ENCODE peak calls at places on chromosomes 12 and 14, in nine cellular contexts. O is Peyer's patch; A is hepatocyte; X is naive thymus-derived CD4-positive, alpha-beta T cell; B is esophagus squamous epithelium; F is HCT116; V is left ventricle myocardium inferior; N is mammary epithelial cell; H is spleen. U is an unnamed sample.

GRCh38 chr12:53324113-53324778 is 2.8 kb upstream of the AAAS start:
- DNase-seq in F (no peak), O (peak; percentile 83), H (peak; percentile 88), B (no peak), X (peak; percentile 66), V (peak; percentile 28), N (peak; percentile 14), A (no peak), U (peak; percentile 58)

GRCh38 chr12:50078281-50078680 is 6.9 kb upstream of the SMARCD1 start:
- DNase-seq in A (no peak), F (no peak), N (no peak), H (peak; percentile 60), V (no peak), B (no peak), X (no peak), O (no peak), U (peak; percentile 28)

GRCh38 chr12:117060236-117060926 is 38.8 kb downstream of the TESC start:
- DNase-seq in X (no peak), V (no peak), N (no peak), O (no peak), H (no peak), B (no peak), A (peak; percentile 54), F (no peak), U (no peak)

GRCh38 chr12:85466906-85467305 is 186.9 kb downstream of the ALX1 start:
- DNase-seq in A (no peak), N (peak; percentile 26), X (no peak), V (no peak), B (no peak), F (no peak), O (no peak), H (no peak), U (no peak)

GRCh38 chr14:23521785-23522640 is 29.6 kb downstream of the ZFHX2 start:
- DNase-seq in N (no peak), H (no peak), B (no peak), V (no peak), X (no peak), F (no peak), A (no peak), O (no peak), U (no peak)

GRCh38 chr12:63150255-63151060 is 543 bp downstream of the AVPR1A start:
- DNase-seq in V (peak; percentile 23), N (no peak), X (no peak), O (no peak), F (no peak), H (peak; percentile 74), B (no peak), A (peak; percentile 22), U (peak; percentile 41)

GRCh38 chr12:89162704-89163261 is 189.5 kb downstream of the DUSP6 start:
- DNase-seq in V (peak; percentile 31), X (no peak), A (peak; percentile 66), N (peak; percentile 100), B (peak; percentile 8), H (no peak), O (peak; percentile 72), F (peak; percentile 15), U (peak; percentile 70)

GRCh38 chr14:67853748-67854147 is 34.2 kb downstream of the RAD51B start:
- DNase-seq in N (no peak), V (no peak), H (no peak), B (no peak), F (no peak), X (no peak), A (no peak), O (no peak), U (no peak)

GRCh38 chr12:50825372-50825838 is 17.3 kb upstream of the TMPRSS12 start:
- DNase-seq in B (no peak), A (peak; percentile 79), N (peak; percentile 43), V (no peak), O (no peak), H (no peak), X (peak; percentile 45), F (peak; percentile 43), U (no peak)

GRCh38 chr14:100824946-100825690 is 800 bp upstream of the MEG3 start:
- DNase-seq in O (no peak), X (no peak), B (no peak), F (no peak), N (no peak), V (no peak), H (no peak), A (no peak), U (no peak)
- H3K4me1 ChIP-seq in O (no peaks in the 10 kb centered on the region), X (no peaks in the 10 kb centered on the region), B (peaks cover 30% of the 10 kb centered on the region), F (no peaks in the 10 kb centered on the region), N (no peaks in the 10 kb centered on the region), V (peaks cover 4% of the 10 kb centered on the region), H (peaks cover 25% of the 10 kb centered on the region), A (peaks cover 35% of the 10 kb centered on the region), U (no peaks in the 10 kb centered on the region)

GRCh38 chr14:77238996-77239395 is 32.0 kb downstream of the NGB start:
- DNase-seq in F (no peak), X (no peak), H (no peak), N (no peak), O (no peak), V (no peak), A (no peak), B (no peak), U (no peak)
- H3K4me1 ChIP-seq in F (no peaks in the 10 kb centered on the region), X (no peaks in the 10 kb centered on the region), H (peaks cover 18% of the 10 kb centered on the region), N (no peaks in the 10 kb centered on the region), O (no peaks in the 10 kb centered on the region), V (no peaks in the 10 kb centered on the region), A (no peaks in the 10 kb centered on the region), B (no peaks in the 10 kb centered on the region), U (no peaks in the 10 kb centered on the region)

GRCh38 chr14:71538949-71539659 is 393.1 kb upstream of the RGS6 start:
- DNase-seq in B (no peak), X (no peak), O (no peak), V (no peak), A (no peak), F (no peak), H (no peak), N (no peak), U (no peak)
- H3K4me1 ChIP-seq in B (peaks cover 48% of the 10 kb centered on the region), X (no peaks in the 10 kb centered on the region), O (no peaks in the 10 kb centered on the region), V (peaks cover 28% of the 10 kb centered on the region), A (peaks cover 38% of the 10 kb centered on the region), F (no peaks in the 10 kb centered on the region), H (peaks cover 77% of the 10 kb centered on the region), N (no peaks in the 10 kb centered on the region), U (peaks cover 42% of the 10 kb centered on the region)

DNA sequence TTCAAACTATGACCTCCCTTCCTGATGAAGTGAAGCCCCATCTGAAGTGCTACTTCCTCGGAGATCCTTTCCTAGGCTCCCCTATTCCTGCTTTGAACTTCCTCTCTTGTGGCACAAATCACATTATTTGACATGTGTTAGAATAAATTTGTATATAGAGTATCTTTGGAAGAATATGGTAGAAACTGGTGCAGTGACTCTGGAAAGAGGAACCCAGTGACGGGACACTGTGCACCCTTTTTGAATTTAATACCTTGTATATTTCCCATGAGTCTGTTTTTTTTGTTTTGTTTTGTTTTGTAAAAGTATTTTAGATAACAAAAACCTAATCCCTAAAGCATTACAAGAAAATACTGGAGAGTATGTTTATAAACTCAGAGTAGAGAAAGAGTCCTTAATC is 66.3 kb upstream of the SRSF5 start:
- DNase-seq in X (no peak), V (no peak), N (no peak), B (no peak), H (no peak), F (no peak), O (no peak), A (no peak), U (no peak)
- H3K4me1 ChIP-seq in X (peaks cover 13% of the 10 kb centered on the region), V (peaks cover 97% of the 10 kb centered on the region), N (peaks cover 15% of the 10 kb centered on the region), B (peaks cover 97% of the 10 kb centered on the region), H (peaks cover 100% of the 10 kb centered on the region), F (peaks cover 4% of the 10 kb centered on the region), O (peaks cover 9% of the 10 kb centered on the region), A (peaks cover 23% of the 10 kb centered on the region), U (peaks cover 90% of the 10 kb centered on the region)

DNA sequence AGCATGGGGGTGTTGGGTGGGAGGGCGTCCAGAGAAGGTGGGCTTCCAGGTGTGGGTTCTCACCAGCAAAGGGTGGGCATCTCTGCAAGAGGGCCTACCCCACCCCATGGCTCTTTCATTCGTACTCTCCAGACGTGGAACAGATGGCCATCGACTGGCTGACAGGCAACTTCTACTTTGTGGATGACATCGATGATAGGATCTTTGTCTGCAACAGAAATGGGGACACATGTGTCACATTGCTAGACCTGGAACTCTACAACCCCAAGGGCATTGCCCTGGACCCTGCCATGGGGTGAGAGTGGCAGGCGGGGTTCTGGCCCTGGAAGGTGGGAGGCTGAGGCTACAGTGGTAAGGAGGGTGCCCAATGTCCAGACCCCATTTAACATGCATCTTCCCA is 6.7 kb upstream of the LRP1-AS start:
- DNase-seq in X (no peak), V (no peak), B (no peak), O (no peak), N (no peak), A (no peak), H (no peak), F (no peak), U (no peak)
- H3K4me1 ChIP-seq in X (no peaks in the 10 kb centered on the region), V (peaks cover 69% of the 10 kb centered on the region), B (peaks cover 68% of the 10 kb centered on the region), O (no peaks in the 10 kb centered on the region), N (peaks cover 21% of the 10 kb centered on the region), A (peaks cover 37% of the 10 kb centered on the region), H (peaks cover 100% of the 10 kb centered on the region), F (no peaks in the 10 kb centered on the region), U (peaks cover 77% of the 10 kb centered on the region)

GRCh38 chr14:101826359-101826758 is 64.8 kb downstream of the PPP2R5C start:
- DNase-seq in N (no peak), A (no peak), O (no peak), H (no peak), F (no peak), V (no peak), X (no peak), B (no peak), U (no peak)
- H3K4me1 ChIP-seq in N (no peaks in the 10 kb centered on the region), A (peaks cover 8% of the 10 kb centered on the region), O (peaks cover 9% of the 10 kb centered on the region), H (peaks cover 100% of the 10 kb centered on the region), F (no peaks in the 10 kb centered on the region), V (peaks cover 98% of the 10 kb centered on the region), X (peaks cover 70% of the 10 kb centered on the region), B (peaks cover 88% of the 10 kb centered on the region), U (peaks cover 86% of the 10 kb centered on the region)

DNA sequence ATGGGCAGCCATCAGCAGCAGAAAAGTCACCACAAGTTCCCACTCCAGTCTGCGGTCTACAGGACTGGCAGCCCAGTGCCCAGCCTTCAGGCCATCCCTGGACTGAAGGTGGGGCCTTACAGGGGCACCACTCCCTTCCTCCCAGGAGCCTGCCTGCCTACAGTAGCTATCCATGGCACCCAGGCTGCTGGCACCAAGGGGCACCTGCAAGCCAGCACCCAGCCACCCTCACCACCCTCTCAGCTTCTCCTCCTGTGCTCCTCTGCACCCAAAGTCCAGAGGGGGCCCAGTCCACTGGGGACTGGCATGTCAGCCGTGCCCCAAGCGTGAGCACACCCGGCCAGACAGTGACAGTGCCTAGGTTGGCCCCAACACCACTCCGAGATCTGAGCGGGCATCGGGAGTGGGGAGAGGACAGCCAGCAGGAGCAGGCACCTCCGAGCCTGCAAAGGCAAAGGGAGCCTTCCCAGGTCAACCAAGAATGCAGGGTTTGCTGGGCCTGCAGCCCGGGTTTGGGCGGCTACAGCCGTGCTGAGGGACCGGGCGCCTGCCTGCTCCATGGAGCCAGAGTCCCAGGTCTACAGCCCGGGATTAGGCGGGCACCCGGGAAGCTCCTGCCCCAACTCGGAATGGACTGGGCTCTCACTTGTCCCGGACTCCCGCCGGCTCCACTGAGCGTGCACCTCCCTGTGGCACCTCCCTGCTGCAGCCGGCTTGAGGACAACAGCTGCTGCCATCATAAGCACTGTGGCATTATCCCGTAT is 8.1 kb upstream of the OR6C65 start:
- DNase-seq in H (no peak), A (no peak), X (no peak), O (no peak), N (no peak), V (no peak), B (no peak), F (no peak), U (no peak)
- H3K4me1 ChIP-seq in H (no peaks in the 10 kb centered on the region), A (no peaks in the 10 kb centered on the region), X (no peaks in the 10 kb centered on the region), O (no peaks in the 10 kb centered on the region), N (no peaks in the 10 kb centered on the region), V (no peaks in the 10 kb centered on the region), B (no peaks in the 10 kb centered on the region), F (no peaks in the 10 kb centered on the region), U (no peaks in the 10 kb centered on the region)

U was measured in lower lobe of right lung.